ENCODE peak calls at places on chromosomes 6 and 20, in four cellular contexts. U is cardiac muscle cell, O is mesendoderm, N is breast epithelium. A is an unnamed sample.

GRCh38 chr6:161631676-161632194 is 357.9 kb upstream of the AGPAT4 start:
- DNase-seq in U (peak), O (no peak), N (no peak), A (no peak)

GRCh38 chr6:13011612-13012146 is 295.1 kb downstream of the PHACTR1 start:
- DNase-seq in N (no peak), U (no peak), O (no peak), A (no peak)

GRCh38 chr20:46555370-46555956 is 5.0 kb upstream of the OCSTAMP start:
- DNase-seq in O (no peak), U (no peak), N (no peak), A (no peak)

GRCh38 chr20:50845566-50846211 is 50.8 kb downstream of the BCAS4 start:
- DNase-seq in O (no peak), U (no peak), N (no peak), A (no peak)

GRCh38 chr6:43924222-43924702 is 154.3 kb downstream of the VEGFA start:
- DNase-seq in U (peak), O (no peak), N (peak), A (peak)

GRCh38 chr6:85472744-85473143 is 22.9 kb downstream of the NT5E start:
- DNase-seq in N (no peak), U (no peak), O (no peak), A (no peak)

GRCh38 chr20:44069203-44069931 is 117.6 kb downstream of the JPH2 start:
- DNase-seq in O (no peak), N (peak), U (peak), A (no peak)

GRCh38 chr20:1841554-1842140 is 53.6 kb upstream of the SIRPA start:
- DNase-seq in N (peak), U (peak), O (no peak), A (peak)

GRCh38 chr6:129672345-129672691 is 37.7 kb downstream of the ARHGAP18 start:
- DNase-seq in O (no peak), U (peak), N (no peak), A (no peak)

GRCh38 chr20:3767434-3768341 is at the start of gene ADISSP:
- DNase-seq in O (peak), U (peak), N (peak), A (peak)

GRCh38 chr6:135493218-135493961 is 4.2 kb downstream of the AHI1 start:
- DNase-seq in N (no peak), U (no peak), O (no peak), A (no peak)

GRCh38 chr20:14245368-14245970 is 91.9 kb downstream of the FLRT3 start:
- DNase-seq in O (peak), U (peak), N (no peak), A (no peak)

GRCh38 chr20:25195962-25196700 is 619 bp downstream of the ENTPD6 start:
- DNase-seq in O (peak), N (peak), U (no peak), A (peak)

GRCh38 chr6:50543666-50544065 is 169.7 kb upstream of the TFAP2D start:
- DNase-seq in N (no peak), U (no peak), O (peak), A (no peak)

GRCh38 chr20:45322952-45323383 is 14.9 kb upstream of the MATN4 start:
- DNase-seq in N (no peak), U (peak), O (peak), A (no peak)

GRCh38 chr6:148761532-148761951 is 14.7 kb downstream of the UST start:
- DNase-seq in U (no peak), O (no peak), N (no peak), A (no peak)

GRCh38 chr20:62740286-62741141 is 31.9 kb downstream of the NTSR1 start:
- DNase-seq in U (peak), N (no peak), O (no peak), A (no peak)

GRCh38 chr6:133939778-133940667 is 13.0 kb upstream of the TBPL1 start:
- DNase-seq in U (no peak), N (no peak), O (no peak), A (no peak)

GRCh38 chr20:10247440-10247839 is 28.8 kb downstream of the SNAP25 start:
- DNase-seq in N (no peak), O (no peak), U (no peak), A (no peak)

GRCh38 chr6:162973975-162974374 is 246.2 kb downstream of the PACRG start:
- DNase-seq in O (no peak), N (no peak), U (no peak), A (no peak)

GRCh38 chr6:15137086-15137485 is 108.8 kb upstream of the JARID2 start:
- DNase-seq in N (no peak), O (no peak), U (no peak), A (no peak)

GRCh38 chr6:82363368-82364086 is at the start of gene TPBG:
- DNase-seq in N (peak), U (peak), O (peak), A (no peak)

GRCh38 chr6:140729521-140729920 is 1355.1 kb upstream of the CITED2 start:
- DNase-seq in N (no peak), O (no peak), U (no peak), A (no peak)

GRCh38 chr6:54419885-54420284 is 111.6 kb downstream of the TINAG start:
- DNase-seq in U (peak), N (no peak), O (no peak), A (no peak)

GRCh38 chr20:18223399-18223798 is 64.9 kb upstream of the ZNF133 start:
- DNase-seq in U (no peak), N (no peak), O (peak), A (no peak)

GRCh38 chr6:154890874-154891273 is 104.2 kb upstream of the TIAM2 start:
- DNase-seq in N (no peak), U (no peak), O (no peak), A (no peak)

GRCh38 chr6:71420693-71421328 is 132.2 kb downstream of the OGFRL1 start:
- DNase-seq in O (peak), N (peak), U (peak), A (peak)

GRCh38 chr6:160730911-160731310 is 28.9 kb downstream of the PLG start:
- DNase-seq in O (peak), N (no peak), U (no peak), A (no peak)

GRCh38 chr6:9467746-9468145 is 947.1 kb downstream of the TFAP2A start:
- DNase-seq in O (no peak), U (peak), N (peak), A (no peak)

GRCh38 chr6:27753668-27754407 is 158.4 kb downstream of the OR2B2 start:
- DNase-seq in O (peak), N (peak), U (peak), A (peak)

GRCh38 chr6:144331610-144332009 is 46.5 kb downstream of the UTRN start:
- DNase-seq in N (no peak), U (peak), O (peak), A (no peak)

GRCh38 chr6:149368065-149368464 is 32.0 kb upstream of the SUMO4 start:
- DNase-seq in U (no peak), O (no peak), N (no peak), A (no peak)

DNA sequence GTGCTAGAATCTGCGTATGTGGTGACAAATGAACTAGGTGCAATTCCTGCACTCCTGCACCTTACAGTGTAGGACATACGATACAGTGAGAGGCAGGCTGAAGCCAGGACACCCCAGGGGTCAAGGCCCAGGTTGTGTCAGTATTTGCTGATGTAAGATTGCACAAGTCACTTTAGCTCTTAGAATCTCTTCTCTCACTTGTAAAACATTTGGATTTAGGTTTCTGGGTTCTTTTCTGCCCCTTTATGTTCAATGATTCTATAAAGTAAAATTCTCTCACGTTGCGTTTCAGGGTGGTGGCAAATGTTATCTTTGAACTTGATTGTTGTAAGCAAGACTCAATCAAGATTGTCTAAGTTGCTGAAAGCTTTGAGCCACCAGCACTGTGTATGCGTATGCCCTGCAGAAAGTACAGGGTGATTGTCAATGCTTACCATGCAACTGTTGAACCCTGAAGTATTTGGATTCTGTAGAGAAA is 105.9 kb upstream of the CITED2 start:
- DNase-seq in O (peak), N (no peak), U (no peak), A (no peak)
- H3K27ac ChIP-seq in O (peak), N (no peak), U (no peak), A (no peak)

GRCh38 chr6:34383651-34384304 is 8.7 kb downstream of the NUDT3 start:
- DNase-seq in N (no peak), O (no peak), U (peak), A (no peak)
- H3K27ac ChIP-seq in N (peak), O (no peak), U (peak), A (peak)

DNA sequence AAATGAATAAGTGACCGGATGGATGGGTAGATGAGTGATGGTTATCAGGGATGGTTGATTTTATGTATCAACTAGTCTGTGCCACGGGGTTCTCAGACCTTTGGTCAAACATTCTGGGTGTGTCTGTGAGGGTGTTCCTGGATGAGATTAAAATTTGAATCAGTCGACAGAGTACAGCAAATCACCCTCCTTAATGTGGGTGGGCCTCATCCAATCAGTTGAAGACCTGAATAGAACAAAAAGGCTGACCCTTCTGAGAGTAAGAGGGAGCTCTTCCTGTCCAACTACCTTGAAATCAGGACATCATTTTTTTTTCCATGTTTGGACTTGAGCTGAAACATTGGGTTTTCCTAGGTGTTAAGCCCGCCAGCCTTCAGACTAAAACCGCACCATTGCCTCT is 136.4 kb upstream of the ATXN1 start:
- DNase-seq in N (no peak), U (no peak), O (no peak), A (no peak)
- H3K27ac ChIP-seq in N (no peak), U (no peak), O (no peak), A (no peak)

DNA sequence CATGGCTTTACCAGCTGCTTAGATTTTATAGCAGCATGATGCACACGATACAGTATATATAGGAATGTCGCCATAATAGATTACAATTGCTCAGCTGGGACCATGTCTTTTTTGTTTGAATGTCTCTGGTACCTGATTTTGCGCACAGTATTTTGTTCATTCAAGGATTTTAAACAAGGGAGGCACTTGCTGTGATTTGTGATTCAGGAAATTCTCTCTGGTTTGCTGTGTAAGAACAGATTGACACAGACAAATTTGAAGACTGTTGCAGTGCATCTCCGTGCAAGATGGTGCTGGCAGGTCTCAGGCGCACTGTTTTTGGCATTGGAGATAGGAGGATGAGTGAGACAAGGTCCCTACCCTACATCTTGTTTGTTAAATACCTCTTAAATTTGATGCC is 2.4 kb downstream of the MAPRE1 start:
- DNase-seq in U (no peak), N (no peak), O (no peak), A (no peak)
- H3K27ac ChIP-seq in U (peak), N (peak), O (no peak), A (no peak)

GRCh38 chr6:125794342-125795137 is 3.8 kb downstream of the NCOA7 start:
- DNase-seq in O (no peak), N (no peak), U (peak), A (no peak)

GRCh38 chr6:125792680-125793079 is 1.9 kb downstream of the NCOA7 start:
- DNase-seq in O (no peak), N (no peak), U (peak), A (no peak)

GRCh38 chr6:125793280-125793679 is 2.5 kb downstream of the NCOA7 start:
- DNase-seq in N (no peak), U (peak), O (peak), A (no peak)

GRCh38 chr6:125795301-125795700 is 4.5 kb downstream of the NCOA7 start:
- DNase-seq in O (no peak), N (no peak), U (no peak), A (no peak)

DNA sequence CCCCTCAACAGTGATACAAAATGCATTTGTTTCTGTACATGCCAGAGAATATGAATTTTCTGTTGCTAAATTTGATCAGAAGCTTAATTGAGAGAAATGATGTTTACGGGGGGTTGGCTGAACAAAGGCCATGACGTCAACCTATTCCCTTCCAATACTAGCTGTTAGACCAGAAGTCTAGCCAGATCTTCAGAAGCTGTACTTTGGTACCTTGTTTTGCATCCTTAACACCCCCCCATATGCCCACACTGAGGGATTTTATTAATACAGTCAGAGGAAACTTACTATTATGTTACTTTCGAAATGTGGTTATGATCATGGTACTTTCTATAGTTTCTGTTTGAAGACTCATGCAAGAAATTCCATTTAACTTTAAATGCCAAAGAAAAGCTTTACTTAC is 3.1 kb downstream of the NCOA7 start:
- DNase-seq in U (no peak), N (no peak), O (no peak), A (no peak)
- H3K27ac ChIP-seq in U (no peak), N (peak), O (no peak), A (peak)

GRCh38 chr6:166587631-166588413 is 1.3 kb upstream of the RAMACL start:
- DNase-seq in O (no peak), N (no peak), U (no peak), A (no peak)

GRCh38 chr6:166589786-166590574 is 3.5 kb upstream of the RAMACL start:
- DNase-seq in U (no peak), O (no peak), N (no peak), A (no peak)

GRCh38 chr6:166589334-166589731 is 2.9 kb upstream of the RAMACL start:
- DNase-seq in O (no peak), N (no peak), U (no peak), A (no peak)

GRCh38 chr6:166591026-166591425 is 4.5 kb upstream of the RAMACL start:
- DNase-seq in U (no peak), O (no peak), N (no peak), A (no peak)

GRCh38 chr6:166588691-166589333 is 2.3 kb upstream of the RAMACL start:
- DNase-seq in N (no peak), O (no peak), U (peak), A (no peak)
- H3K27ac ChIP-seq in N (no peak), O (no peak), U (no peak), A (no peak)